ENCODE peak calls at places on chromosomes 5 and 9, in six cellular contexts. K is heart left ventricle, J is astrocyte of the cerebellum, S is cardiac fibroblast, W is endothelial cell, G is DND-41. X is an unnamed sample.

GRCh38 chr5:168737066-168737465 is 157.9 kb upstream of the PANK3 start:
- DNase-seq in J (no peak), K (no peak), W (no peak), S (no peak), G (no peak), X (no peak)

GRCh38 chr5:93578813-93579560 is 2.0 kb downstream of the NR2F1-AS1 start:
- DNase-seq in W (no peak), J (no peak), S (peak; percentile 83), G (no peak), K (no peak), X (peak; percentile 24)

GRCh38 chr9:117459941-117460340 is 45.1 kb upstream of the ASTN2 start:
- DNase-seq in J (no peak), W (no peak), K (no peak), G (no peak), S (no peak), X (no peak)

GRCh38 chr9:33952066-33952465 is 96.6 kb downstream of the UBAP2 start:
- DNase-seq in W (no peak), S (no peak), J (no peak), G (no peak), K (no peak), X (no peak)

GRCh38 chr9:136587145-136587943 is 41.5 kb upstream of the NOTCH1 start:
- DNase-seq in W (peak; percentile 80), K (peak; percentile 90), G (peak; percentile 88), J (no peak), S (peak; percentile 78), X (peak; percentile 30)

GRCh38 chr9:76373173-76373771 is 21.0 kb downstream of the RFK start:
- DNase-seq in S (peak; percentile 56), K (peak; percentile 30), W (no peak), G (no peak), J (no peak), X (peak; percentile 44)

GRCh38 chr5:67577424-67577823 is 380.8 kb upstream of the CD180 start:
- DNase-seq in S (no peak), J (peak; percentile 60), W (no peak), G (no peak), K (no peak), X (no peak)

GRCh38 chr9:131650254-131650653 is 89.6 kb downstream of the RAPGEF1 start:
- DNase-seq in J (no peak), S (peak; percentile 61), K (no peak), G (no peak), W (no peak), X (no peak)

GRCh38 chr5:57441557-57441956 is 41.1 kb downstream of the ACTBL2 start:
- DNase-seq in K (no peak), S (peak; percentile 98), G (peak; percentile 30), J (peak; percentile 96), W (no peak), X (no peak)

GRCh38 chr5:36877667-36878420 is 1.3 kb downstream of the NIPBL start:
- DNase-seq in G (no peak), S (peak; percentile 31), K (no peak), W (no peak), J (no peak), X (no peak)

GRCh38 chr5:149672701-149673455 is 57.2 kb upstream of the PPARGC1B start:
- DNase-seq in G (no peak), S (no peak), K (no peak), W (no peak), J (no peak), X (no peak)

GRCh38 chr5:179549973-179550510 is 312 bp upstream of the RUFY1 start:
- DNase-seq in G (no peak), W (no peak), J (no peak), S (no peak), K (no peak), X (no peak)

GRCh38 chr5:156326718-156327259 is at the start of gene SGCD:
- DNase-seq in G (no peak), S (peak; percentile 91), K (peak; percentile 70), J (peak; percentile 55), W (peak; percentile 4), X (peak; percentile 80)
- TF ChIP-seq CTCF in G (no peak), S (no peak), K (no peak), J (peak; percentile 11), W (no peak), X (no peak)

DNA sequence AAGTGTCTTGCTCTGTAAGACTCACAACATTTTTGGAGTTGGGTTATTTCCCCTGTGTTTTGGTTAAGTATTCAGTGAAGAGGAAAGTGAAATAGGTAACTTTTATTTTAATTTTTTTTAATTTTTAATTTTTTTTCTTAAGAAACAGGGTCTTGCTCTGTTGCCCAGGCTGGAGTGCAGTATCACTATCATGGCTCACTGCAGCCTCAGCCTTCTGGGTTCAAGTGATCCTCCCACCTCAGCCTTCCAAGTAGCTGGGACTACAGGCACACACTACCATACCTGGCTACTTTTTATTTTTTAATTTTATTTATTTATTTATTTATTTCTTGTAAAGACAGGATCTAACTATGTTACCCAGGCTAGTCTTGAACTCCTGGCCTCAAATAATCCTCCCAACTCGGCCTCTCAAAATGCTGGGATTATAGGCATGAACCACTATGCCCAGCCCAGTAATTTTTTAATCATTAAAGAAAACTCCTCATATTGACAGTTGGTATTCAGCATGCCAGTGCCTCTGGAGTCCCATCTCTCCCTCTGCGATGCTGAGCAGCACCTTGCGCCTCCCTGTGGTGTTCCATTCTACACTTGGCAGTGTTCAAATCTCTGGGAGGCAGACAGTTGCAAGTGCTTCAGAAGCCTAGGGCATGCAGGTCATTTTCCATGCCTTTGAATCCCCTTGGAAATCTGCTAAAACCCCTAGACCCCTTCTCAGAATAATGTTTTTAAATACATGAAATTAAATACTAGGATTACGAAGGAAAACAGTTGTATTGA is 41.1 kb downstream of the GARNL3 start:
- DNase-seq in S (no peak), G (no peak), W (no peak), J (no peak), K (no peak), X (no peak)
- TF ChIP-seq CTCF in S (no peak), G (peak; percentile 4), W (no peak), J (no peak), K (no peak), X (no peak)

GRCh38 chr9:20550326-20550725 is 72.0 kb downstream of the MLLT3 start:
- DNase-seq in W (no peak), G (no peak), S (no peak), J (no peak), K (no peak), X (no peak)

GRCh38 chr9:20551236-20551635 is 71.1 kb downstream of the MLLT3 start:
- DNase-seq in S (no peak), J (no peak), G (no peak), K (no peak), W (no peak), X (no peak)

GRCh38 chr9:20551835-20552234 is 70.5 kb downstream of the MLLT3 start:
- DNase-seq in K (no peak), J (no peak), W (no peak), S (no peak), G (no peak), X (no peak)

GRCh38 chr9:20553750-20554149 is 68.5 kb downstream of the MLLT3 start:
- DNase-seq in K (no peak), G (no peak), J (no peak), S (no peak), W (no peak), X (no peak)

DNA sequence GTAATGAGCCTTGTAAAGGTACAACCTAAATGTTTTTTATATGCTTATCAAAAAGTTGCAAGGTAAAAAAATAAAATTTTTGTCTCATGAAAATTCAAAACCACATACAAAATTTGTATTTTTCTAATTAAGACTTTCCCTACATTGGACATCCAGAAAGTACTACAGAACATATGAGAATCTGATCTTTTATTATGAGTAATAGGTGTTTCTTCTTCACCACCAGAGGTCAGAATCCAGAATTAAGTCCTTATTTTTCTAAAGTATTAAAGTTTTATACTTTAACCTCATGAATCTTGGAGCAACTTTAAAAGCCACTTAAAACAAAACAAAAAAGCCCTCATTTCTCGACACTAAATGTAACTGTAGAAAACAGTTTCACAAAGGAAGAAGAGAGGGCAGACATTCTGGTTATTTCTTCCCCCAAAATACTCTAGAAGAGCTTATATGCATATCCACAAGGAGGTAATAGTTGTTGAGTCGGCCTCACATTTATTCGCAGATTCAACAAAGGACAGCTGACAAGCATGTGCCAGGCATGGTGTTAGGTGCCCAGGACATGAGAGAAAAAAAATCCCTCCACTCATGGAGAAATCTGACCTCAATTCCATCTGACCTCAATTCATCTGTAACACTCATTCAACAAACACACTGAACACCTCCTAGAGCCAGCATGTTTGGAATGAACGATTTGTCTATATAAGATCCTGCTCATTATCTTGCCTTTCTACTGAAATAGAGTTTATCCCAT is 69.2 kb downstream of the MLLT3 start:
- DNase-seq in S (peak; percentile 29), W (no peak), K (no peak), J (no peak), G (no peak), X (no peak)
- TF ChIP-seq CTCF in S (no peak), W (no peak), K (peak; percentile 22), J (no peak), G (peak; percentile 18), X (peak; percentile 35)

DNA sequence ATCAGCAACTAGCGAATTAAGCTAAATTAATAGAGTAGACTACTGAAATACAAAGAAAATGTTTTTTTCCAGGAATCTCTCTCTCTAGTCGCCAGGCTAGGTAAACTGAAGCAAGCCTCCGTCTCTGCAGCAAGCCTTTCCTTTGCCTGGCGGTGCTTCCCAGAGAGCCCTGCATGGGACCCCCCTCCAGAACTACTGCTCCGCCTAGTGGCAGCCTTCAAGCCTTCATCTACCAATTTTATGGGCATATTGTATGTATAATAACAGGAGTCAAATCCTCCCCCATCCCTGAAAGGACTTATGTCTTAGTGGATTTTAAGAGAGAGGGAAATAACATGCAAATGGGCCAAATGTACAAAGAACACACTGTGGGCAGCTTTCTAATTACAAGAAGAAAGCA is 241.9 kb downstream of the SAXO1 start:
- DNase-seq in K (no peak), J (no peak), G (peak; percentile 10), S (peak; percentile 14), W (peak; percentile 73), X (peak; percentile 61)
- TF ChIP-seq CTCF in K (no peak), J (peak; percentile 44), G (peak; percentile 33), S (peak; percentile 39), W (peak; percentile 70), X (peak; percentile 52)